ENCODE peak calls at places on chromosomes 5 and 9, in nine cellular contexts. W, A, G, O, N, P, F, U and C are unnamed samples. For H4K20me1, the result is how much of the 10 kb centered on the place peaks cover.

GRCh38 chr9:98022447-98022846 is 34.1 kb upstream of the NANS start:
- DNase-seq in W (peak), P (no peak), O (no peak), A (no peak), F (no peak), U (no peak), N (no peak), G (peak), C (peak)

GRCh38 chr5:1038417-1039209 is 30.0 kb downstream of the NKD2 start:
- DNase-seq in O (no peak), A (no peak), F (no peak), G (no peak), P (no peak), N (no peak), U (no peak), W (no peak), C (no peak)

GRCh38 chr9:96015876-96016686 is 140.6 kb downstream of the ERCC6L2 start:
- DNase-seq in A (no peak), F (no peak), W (peak), U (no peak), P (no peak), G (no peak), O (no peak), N (no peak), C (peak)

GRCh38 chr9:130058154-130058553 is 4.4 kb downstream of the GPR107 start:
- DNase-seq in G (no peak), F (no peak), U (peak), P (no peak), O (no peak), A (no peak), N (peak), W (peak), C (no peak)

GRCh38 chr5:115530426-115530825 is 14.1 kb downstream of the FEM1C start:
- DNase-seq in U (no peak), F (no peak), A (no peak), O (no peak), G (no peak), N (no peak), P (no peak), W (peak), C (no peak)

GRCh38 chr5:66587771-66588170 is 8.4 kb upstream of the MAST4 start:
- DNase-seq in U (no peak), F (no peak), G (no peak), A (no peak), P (no peak), O (no peak), W (no peak), N (no peak), C (no peak)

GRCh38 chr5:633521-633955 is 21.4 kb downstream of the CEP72 start:
- DNase-seq in O (peak), F (no peak), U (peak), A (no peak), N (peak), W (peak), G (peak), P (no peak), C (peak)

GRCh38 chr5:172454355-172455086 is at the start of gene SH3PXD2B:
- DNase-seq in F (no peak), A (no peak), P (peak), U (peak), W (peak), G (peak), N (peak), O (peak), C (no peak)

GRCh38 chr9:84811072-84811725 is 141.7 kb downstream of the NTRK2 start:
- DNase-seq in N (peak), G (no peak), W (no peak), O (peak), A (no peak), F (no peak), P (no peak), U (no peak), C (no peak)

GRCh38 chr5:10666531-10667305 is 94.3 kb downstream of the DAP start:
- DNase-seq in P (peak), U (peak), W (no peak), A (no peak), N (no peak), G (no peak), O (no peak), F (no peak), C (no peak)

GRCh38 chr5:163759000-163759730 is 253.7 kb downstream of the MAT2B start:
- DNase-seq in F (no peak), U (no peak), O (no peak), N (no peak), W (no peak), G (no peak), A (no peak), P (no peak), C (no peak)

GRCh38 chr5:149317281-149318048 is 27.8 kb upstream of the GRPEL2 start:
- DNase-seq in A (peak), W (peak), G (peak), O (peak), P (peak), U (peak), N (peak), F (peak), C (peak)

GRCh38 chr5:126972062-126972895 is 58.1 kb downstream of the MARCHF3 start:
- DNase-seq in O (no peak), N (no peak), F (peak), G (peak), A (no peak), U (no peak), P (peak), W (no peak), C (no peak)

GRCh38 chr5:109316631-109317030 is 93.1 kb downstream of the PJA2 start:
- DNase-seq in W (peak), A (peak), N (no peak), P (no peak), O (no peak), G (peak), U (peak), F (no peak), C (peak)

GRCh38 chr5:19608434-19608833 is 379.6 kb downstream of the CDH18 start:
- DNase-seq in P (no peak), A (no peak), F (peak), N (peak), W (no peak), U (peak), G (peak), O (no peak), C (no peak)

DNA sequence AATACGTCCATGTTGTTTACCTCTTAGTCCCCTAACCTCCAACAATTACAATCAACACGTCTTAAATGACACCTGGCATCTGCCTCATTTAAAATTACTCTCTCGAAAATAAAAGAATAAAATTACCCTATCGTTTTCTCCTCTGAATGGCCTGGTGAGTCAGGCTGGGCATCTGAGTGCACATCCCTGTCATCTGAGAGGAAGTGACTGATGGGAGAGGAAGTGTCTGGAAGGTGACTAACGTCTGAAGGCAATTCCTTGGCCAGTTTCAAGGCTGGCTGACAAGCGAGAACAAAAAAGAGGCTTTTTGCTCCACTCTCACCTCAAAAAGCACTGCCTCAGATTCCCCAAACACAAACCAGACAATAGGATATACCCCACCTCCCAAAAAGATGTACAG is 57.7 kb downstream of the MAPKAP1 start:
- DNase-seq in N (no peak), A (peak), P (no peak), O (no peak), F (no peak), G (peak), W (peak), U (peak), C (peak)
- H4K20me1 ChIP-seq in N (under half), A (under half), P (under half), O (under half), F (under half), G (under half), W (under half), U (under half), C (under half)

GRCh38 chr9:20619492-20619860 is 2.8 kb downstream of the MLLT3 start:
- DNase-seq in A (no peak), P (no peak), G (no peak), O (no peak), F (no peak), W (no peak), U (peak), N (no peak), C (no peak)

GRCh38 chr9:20621553-20622329 is 558 bp downstream of the MLLT3 start:
- DNase-seq in O (peak), P (peak), N (peak), W (peak), A (no peak), G (peak), F (peak), U (peak), C (peak)

GRCh38 chr9:20622330-20623020 is at the start of gene MLLT3:
- DNase-seq in G (peak), W (peak), N (peak), P (peak), F (peak), O (peak), A (peak), U (peak), C (peak)

GRCh38 chr9:20623021-20623747 is 885 bp upstream of the MLLT3 start:
- DNase-seq in F (peak), A (no peak), G (no peak), O (peak), W (peak), N (peak), U (peak), P (no peak), C (peak)

DNA sequence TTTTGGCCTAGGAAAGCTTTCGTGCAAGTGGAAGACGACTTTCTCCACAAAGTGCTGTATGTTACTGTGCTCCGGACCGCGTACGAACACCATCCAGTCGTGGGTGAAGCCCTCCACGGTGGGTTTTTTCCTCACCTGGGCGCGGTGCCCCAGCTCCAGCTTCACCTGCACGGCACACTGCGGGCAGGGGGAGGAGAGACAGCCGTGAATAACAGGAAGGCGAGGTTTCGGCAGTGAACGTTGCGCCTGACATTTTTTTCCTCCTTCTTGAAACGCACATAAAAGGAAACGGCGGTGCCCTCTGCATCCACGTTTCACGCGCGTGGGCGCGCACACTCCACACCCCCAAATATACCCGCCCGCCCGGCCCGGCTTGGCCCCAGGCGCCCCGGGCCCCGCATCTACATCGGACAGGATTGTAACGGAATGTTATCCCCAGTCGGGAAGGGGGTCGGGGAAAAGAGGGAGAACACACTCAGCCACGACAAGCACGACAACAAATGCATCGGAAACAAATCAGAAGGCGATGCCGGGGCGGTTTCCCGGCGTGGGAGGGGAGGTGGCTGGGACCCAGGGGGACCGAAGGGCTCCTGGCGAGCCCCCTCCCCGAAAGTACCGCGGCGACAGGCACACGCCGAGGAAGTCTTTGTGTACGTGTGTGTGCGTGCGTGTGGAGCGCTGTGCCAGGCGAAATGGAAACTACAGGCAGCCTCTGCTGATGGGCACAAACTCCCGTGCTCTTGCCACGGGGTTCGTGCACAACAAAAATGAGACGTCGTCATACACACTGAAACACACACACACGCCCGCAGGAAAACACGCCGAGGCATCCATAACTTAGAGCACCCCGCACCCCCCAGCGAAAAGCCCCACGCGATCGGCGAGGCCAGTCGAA is 1.4 kb downstream of the MLLT3 start:
- DNase-seq in P (no peak), G (peak), F (peak), W (peak), A (no peak), N (peak), U (peak), O (peak), C (peak)
- H2AFZ ChIP-seq in P (no peak), G (peak), F (peak), W (peak), A (peak), N (peak), U (peak), O (peak), C (peak)

GRCh38 chr5:5979761-5980570 is 398.4 kb downstream of the MED10 start:
- DNase-seq in P (no peak), F (no peak), U (peak), A (no peak), N (no peak), W (no peak), G (no peak), O (no peak), C (no peak)

GRCh38 chr5:5980601-5981000 is 397.7 kb downstream of the MED10 start:
- DNase-seq in O (no peak), W (no peak), F (no peak), U (no peak), N (peak), P (no peak), A (no peak), G (no peak), C (no peak)

GRCh38 chr5:5978501-5979361 is 399.6 kb downstream of the MED10 start:
- DNase-seq in G (no peak), U (no peak), O (no peak), N (no peak), A (no peak), P (no peak), W (no peak), F (no peak), C (no peak)

GRCh38 chr5:5981562-5981961 is 396.8 kb downstream of the MED10 start:
- DNase-seq in A (no peak), N (no peak), F (no peak), U (no peak), G (no peak), P (no peak), W (no peak), O (no peak), C (no peak)

GRCh38 chr5:5979362-5979760 is 399.0 kb downstream of the MED10 start:
- DNase-seq in U (peak), W (peak), F (no peak), O (no peak), P (no peak), A (no peak), G (no peak), N (peak), C (no peak)
- H4K20me1 ChIP-seq in U (under half), W (under half), F (under half), O (under half), P (under half), A (under half), G (under half), N (under half), C (under half)

GRCh38 chr5:16884595-16884994 is 51.5 kb downstream of the MYO10 start:
- DNase-seq in A (no peak), N (no peak), U (peak), F (no peak), G (no peak), O (no peak), P (no peak), W (no peak), C (no peak)

GRCh38 chr5:16885635-16886365 is 50.3 kb downstream of the MYO10 start:
- DNase-seq in A (no peak), F (no peak), O (no peak), P (no peak), G (no peak), N (no peak), W (no peak), U (no peak), C (no peak)

GRCh38 chr5:16886366-16886736 is 49.7 kb downstream of the MYO10 start:
- DNase-seq in A (no peak), W (peak), U (no peak), G (peak), F (no peak), O (no peak), P (no peak), N (no peak), C (peak)

GRCh38 chr5:16888694-16889124 is 47.4 kb downstream of the MYO10 start:
- DNase-seq in N (no peak), G (peak), F (no peak), A (no peak), O (no peak), W (peak), U (peak), P (no peak), C (peak)

GRCh38 chr5:16886793-16887345 is 49.2 kb downstream of the MYO10 start:
- DNase-seq in P (no peak), A (no peak), O (no peak), U (no peak), F (no peak), N (no peak), G (no peak), W (no peak), C (no peak)
- H2AFZ ChIP-seq in P (no peak), A (no peak), O (no peak), U (no peak), F (no peak), N (no peak), G (no peak), W (no peak), C (no peak)

GRCh38 chr9:132578367-132578932 is 4.0 kb upstream of the BARHL1 start:
- DNase-seq in W (no peak), A (no peak), O (no peak), U (no peak), P (no peak), N (peak), F (no peak), G (no peak), C (no peak)

GRCh38 chr9:132582276-132582785 is at the start of gene BARHL1:
- DNase-seq in W (no peak), A (no peak), U (no peak), F (no peak), G (no peak), P (no peak), O (no peak), N (no peak), C (no peak)

GRCh38 chr9:132577119-132577518 is 5.3 kb upstream of the BARHL1 start:
- DNase-seq in U (peak), O (no peak), G (no peak), A (no peak), F (no peak), W (no peak), N (no peak), P (no peak), C (no peak)

GRCh38 chr9:132582786-132583583 is 579 bp downstream of the BARHL1 start:
- DNase-seq in P (no peak), G (no peak), A (no peak), W (no peak), U (no peak), O (peak), F (no peak), N (no peak), C (no peak)

DNA sequence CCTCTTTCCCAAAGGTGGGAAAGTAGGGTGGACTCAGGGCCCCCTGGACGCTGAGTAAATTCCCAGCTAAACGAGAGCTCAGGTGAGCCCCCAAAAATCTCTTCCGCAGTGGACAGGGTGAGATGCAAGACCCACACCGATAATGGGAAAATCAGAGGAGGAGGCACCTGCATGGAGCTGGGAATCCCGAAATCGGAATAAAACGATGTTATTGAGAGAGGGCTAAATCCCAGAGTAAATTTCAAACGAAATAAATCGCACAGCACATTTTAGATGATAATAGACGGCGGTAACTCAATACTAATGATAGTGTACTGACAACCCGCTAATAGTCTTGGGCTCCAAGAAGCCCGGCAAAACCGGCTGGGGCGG is 3.0 kb upstream of the BARHL1 start:
- DNase-seq in A (no peak), G (no peak), W (no peak), N (no peak), F (no peak), O (no peak), P (no peak), U (no peak), C (no peak)
- H4K20me1 ChIP-seq in A (under half), G (under half), W (under half), N (under half), F (under half), O (half or more), P (under half), U (under half), C (under half)

DNA sequence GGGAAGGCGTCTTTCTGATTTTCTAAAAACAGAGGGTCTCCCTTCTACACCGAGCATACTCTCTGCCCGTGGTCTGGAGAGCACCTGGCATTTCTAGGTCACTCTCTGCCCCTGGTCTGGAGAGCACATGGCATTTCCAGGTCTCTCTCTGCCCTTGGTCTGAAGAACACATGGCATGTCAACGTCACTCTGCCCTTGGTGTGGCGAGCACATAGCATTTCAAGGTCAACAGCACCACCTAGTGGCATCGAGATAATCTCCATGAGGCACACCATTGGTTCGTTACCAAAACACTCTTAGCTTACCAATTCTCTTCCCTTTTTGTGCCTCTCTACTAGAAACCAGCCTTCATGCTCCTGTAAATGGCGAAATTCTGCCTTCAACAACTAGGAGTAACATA is 616.5 kb upstream of the NUDT12 start:
- DNase-seq in P (peak), G (peak), N (peak), U (peak), W (peak), F (peak), O (peak), A (peak), C (peak)
- H2AFZ ChIP-seq in P (no peak), G (no peak), N (no peak), U (peak), W (no peak), F (no peak), O (no peak), A (no peak), C (no peak)